ENCODE peak calls at places on chromosome X, in six cellular contexts. V, O, L, C, B and S are unnamed samples.

GRCh38 chrX:97685753-97686152 is 802.0 kb downstream of the RPA4 start:
- DNase-seq in C (no peak), O (no peak), L (no peak), V (no peak), B (no peak), S (peak)

GRCh38 chrX:152949114-152949513 is 44.8 kb downstream of the PNMA5 start:
- DNase-seq in O (no peak), V (no peak), L (no peak), B (no peak), C (no peak), S (no peak)

GRCh38 chrX:67652581-67652980 is 108.8 kb downstream of the AR start:
- DNase-seq in V (no peak), O (no peak), B (no peak), C (no peak), L (no peak), S (no peak)

GRCh38 chrX:119236599-119237525 is 777 bp downstream of the PGRMC1 start:
- DNase-seq in C (peak), O (peak), L (peak), B (peak), V (peak), S (peak)

GRCh38 chrX:42934020-42934701 is 156.2 kb upstream of the PPP1R2C start:
- DNase-seq in L (no peak), V (no peak), O (no peak), C (peak), B (no peak), S (no peak)

GRCh38 chrX:41556958-41557357 is 109.8 kb downstream of the NYX start:
- DNase-seq in O (no peak), V (no peak), B (no peak), C (peak), L (no peak), S (no peak)

GRCh38 chrX:71301195-71301924 is at the start of gene ITGB1BP2:
- DNase-seq in V (no peak), B (no peak), L (no peak), O (no peak), C (no peak), S (no peak)

GRCh38 chrX:13180807-13181206 is 136.4 kb upstream of the FAM9C start:
- DNase-seq in V (no peak), L (no peak), B (no peak), O (no peak), C (no peak), S (no peak)

GRCh38 chrX:133323450-133323849 is 91.8 kb downstream of the GPC4 start:
- DNase-seq in C (no peak), L (no peak), O (peak), B (no peak), V (no peak), S (no peak)

GRCh38 chrX:132819885-132820284 is 138.5 kb downstream of the HS6ST2 start:
- DNase-seq in L (no peak), O (no peak), B (no peak), C (no peak), V (no peak), S (no peak)

GRCh38 chrX:69285881-69286545 is 120.8 kb upstream of the PJA1 start:
- DNase-seq in L (peak), B (peak), O (peak), C (peak), V (peak), S (peak)

GRCh38 chrX:85113746-85114145 is 110.1 kb downstream of the APOOL start:
- DNase-seq in L (no peak), C (no peak), B (no peak), V (no peak), O (no peak), S (no peak)

GRCh38 chrX:121216979-121217378 is 169.6 kb downstream of the GLUD2 start:
- DNase-seq in L (no peak), B (no peak), O (peak), V (no peak), C (no peak), S (no peak)

GRCh38 chrX:42096262-42096939 is 173.0 kb upstream of the CASK start:
- DNase-seq in C (no peak), B (no peak), O (no peak), L (no peak), V (no peak), S (no peak)

GRCh38 chrX:71493111-71493613 is 39.7 kb upstream of the OGT start:
- DNase-seq in L (no peak), B (no peak), C (no peak), V (no peak), O (no peak), S (no peak)

GRCh38 chrX:3393168-3393567 is 46.7 kb upstream of the MXRA5 start:
- DNase-seq in L (no peak), C (no peak), B (no peak), V (no peak), O (no peak), S (no peak)

GRCh38 chrX:23434356-23434884 is 99.8 kb downstream of the PTCHD1 start:
- DNase-seq in B (no peak), C (no peak), V (no peak), L (no peak), O (no peak), S (no peak)

GRCh38 chrX:9320940-9321339 is 143.9 kb upstream of the TBL1X start:
- DNase-seq in V (no peak), B (no peak), L (no peak), C (no peak), O (no peak), S (no peak)

GRCh38 chrX:150907474-150907873 is 9.0 kb upstream of the CD99L2 start:
- DNase-seq in O (peak), L (no peak), C (no peak), V (no peak), B (no peak), S (no peak)

GRCh38 chrX:34900691-34901090 is 41.9 kb upstream of the FAM47B start:
- DNase-seq in C (no peak), B (no peak), L (no peak), V (no peak), O (no peak), S (no peak)

GRCh38 chrX:86148024-86148511 is at the start of gene DACH2:
- DNase-seq in O (peak), V (no peak), C (no peak), B (peak), L (peak), S (peak)

GRCh38 chrX:118164138-118164537 is 47.5 kb upstream of the KLHL13 start:
- DNase-seq in B (no peak), O (no peak), V (no peak), L (no peak), C (no peak), S (no peak)

GRCh38 chrX:38341442-38341841 is 11.0 kb upstream of the OTC start:
- DNase-seq in V (no peak), C (no peak), B (no peak), O (no peak), L (no peak), S (no peak)

GRCh38 chrX:119359618-119360382 is 39.3 kb upstream of the SLC25A43 start:
- DNase-seq in L (no peak), O (no peak), B (no peak), V (no peak), C (no peak), S (no peak)

GRCh38 chrX:130295519-130296314 is 27.0 kb upstream of the ZNF280C start:
- DNase-seq in L (no peak), C (no peak), V (no peak), B (no peak), O (no peak), S (no peak)

GRCh38 chrX:28625223-28625622 is 38.0 kb downstream of the IL1RAPL1 start:
- DNase-seq in B (no peak), L (no peak), C (no peak), V (no peak), O (peak), S (no peak)

GRCh38 chrX:11465648-11466411 is 172.6 kb downstream of the AMELX start:
- DNase-seq in O (no peak), C (no peak), V (no peak), L (no peak), B (no peak), S (no peak)

GRCh38 chrX:18047440-18047940 is 173.2 kb downstream of the BEND2 start:
- DNase-seq in B (no peak), O (no peak), V (no peak), C (no peak), L (no peak), S (no peak)